ENCODE peak calls at places on chromosomes 7 and 10, in eight cellular contexts. N is brain microvascular endothelial cell, A is NT2/D1, G is heart left ventricle, K is neuronal stem cell, U is mesendoderm, D is IMR-90, I is mammary epithelial cell. R is an unnamed sample.

GRCh38 chr10:132263866-132264265 is 43.9 kb downstream of the STK32C start:
- DNase-seq in U (no peak), K (no peak), A (no peak), I (no peak), G (no peak), D (no peak), N (no peak), R (no peak)

GRCh38 chr7:48611993-48612392 is 312.4 kb upstream of the CDC14C start:
- DNase-seq in K (no peak), U (no peak), N (peak; percentile 34), D (no peak), G (no peak), I (peak; percentile 74), A (no peak), R (no peak)

GRCh38 chr10:93406367-93407145 is 75.6 kb downstream of the MYOF start:
- DNase-seq in U (peak; percentile 85), N (peak; percentile 41), D (peak; percentile 34), K (no peak), A (no peak), G (no peak), I (peak; percentile 45), R (no peak)

GRCh38 chr7:42180806-42181205 is 56.2 kb downstream of the GLI3 start:
- DNase-seq in I (no peak), D (peak; percentile 50), K (no peak), U (no peak), A (no peak), N (no peak), G (no peak), R (no peak)

GRCh38 chr7:69465262-69465661 is 133.0 kb upstream of the AUTS2 start:
- DNase-seq in D (no peak), I (no peak), K (no peak), G (no peak), N (no peak), A (no peak), U (no peak), R (no peak)

GRCh38 chr10:120327671-120328070 is 129.4 kb upstream of the PLPP4 start:
- DNase-seq in N (no peak), A (no peak), I (no peak), D (no peak), G (no peak), K (no peak), U (no peak), R (no peak)

GRCh38 chr10:44462338-44462914 is 77.5 kb upstream of the CXCL12 start:
- DNase-seq in A (no peak), D (no peak), G (no peak), U (no peak), K (no peak), N (no peak), I (no peak), R (no peak)

GRCh38 chr7:76089865-76090495 is 42.1 kb downstream of the MDH2 start:
- DNase-seq in G (no peak), U (no peak), I (no peak), A (no peak), N (no peak), D (no peak), K (no peak), R (no peak)

GRCh38 chr7:142250705-142251104 is 7.2 kb downstream of the PRSS58 start:
- DNase-seq in G (no peak), I (no peak), K (no peak), A (no peak), D (no peak), U (peak; percentile 86), N (no peak), R (no peak)

GRCh38 chr7:101954494-101954893 is 137.1 kb downstream of the CUX1 start:
- DNase-seq in A (no peak), U (no peak), N (no peak), D (no peak), K (no peak), G (no peak), I (no peak), R (no peak)

GRCh38 chr10:59878915-59879314 is 27.4 kb downstream of the CCDC6 start:
- DNase-seq in K (no peak), A (no peak), G (no peak), N (no peak), D (no peak), U (no peak), I (no peak), R (no peak)

GRCh38 chr10:95374597-95375209 is 83.9 kb upstream of the PDLIM1 start:
- DNase-seq in A (peak; percentile 70), K (peak; percentile 82), I (peak; percentile 68), U (peak; percentile 88), N (peak; percentile 53), D (peak; percentile 57), G (peak; percentile 83), R (peak; percentile 82)

GRCh38 chr10:95375418-95375817 is 84.6 kb upstream of the PDLIM1 start:
- DNase-seq in K (no peak), G (no peak), A (no peak), N (no peak), I (no peak), D (no peak), U (no peak), R (no peak)

GRCh38 chr10:95377950-95378349 is 87.1 kb upstream of the PDLIM1 start:
- DNase-seq in U (no peak), K (no peak), I (no peak), G (peak; percentile 23), A (no peak), D (no peak), N (no peak), R (no peak)

DNA sequence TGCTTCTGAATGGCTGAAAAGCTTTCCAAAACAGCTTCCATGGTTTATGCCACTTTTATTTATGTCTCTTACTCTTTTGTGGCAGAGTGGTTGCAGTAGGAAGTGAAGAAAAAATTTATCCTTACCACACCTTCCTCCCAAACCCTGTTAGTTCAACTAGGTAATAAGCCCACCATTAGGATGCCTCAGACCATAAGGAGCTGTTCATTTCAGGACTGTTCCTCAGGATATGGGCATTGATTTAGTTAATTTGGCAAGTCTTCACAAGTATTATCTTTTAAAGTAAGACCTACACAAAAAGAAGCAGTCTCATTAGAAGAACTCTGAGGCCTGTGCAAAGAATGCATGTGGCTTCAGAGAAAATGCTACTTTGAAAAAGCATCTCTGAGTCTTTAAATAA is 82.9 kb upstream of the PDLIM1 start:
- DNase-seq in A (no peak), K (no peak), I (no peak), N (no peak), U (no peak), G (no peak), D (no peak), R (no peak)
- H3K36me3 ChIP-seq in A (no peaks in the 10 kb centered on the region), K (peaks cover 2% of the 10 kb centered on the region), I (no peaks in the 10 kb centered on the region), N (no peaks in the 10 kb centered on the region), U (no peaks in the 10 kb centered on the region), G (peaks cover 78% of the 10 kb centered on the region), D (no peaks in the 10 kb centered on the region), R (no peaks in the 10 kb centered on the region)

GRCh38 chr10:101047961-101048892 is 13.6 kb upstream of the KAZALD1 start:
- DNase-seq in A (no peak), D (no peak), N (no peak), I (no peak), K (no peak), G (no peak), U (peak; percentile 71), R (no peak)

GRCh38 chr10:101047268-101047667 is 14.5 kb upstream of the KAZALD1 start:
- DNase-seq in I (no peak), N (no peak), G (no peak), D (no peak), K (no peak), A (no peak), U (no peak), R (no peak)

GRCh38 chr10:101044117-101044516 is 13.1 kb downstream of the SFXN3 start:
- DNase-seq in D (no peak), G (no peak), I (no peak), A (no peak), K (no peak), N (no peak), U (no peak), R (no peak)

GRCh38 chr10:101043356-101043707 is 12.3 kb downstream of the SFXN3 start:
- DNase-seq in U (no peak), K (no peak), N (no peak), I (no peak), D (no peak), G (no peak), A (no peak), R (no peak)

DNA sequence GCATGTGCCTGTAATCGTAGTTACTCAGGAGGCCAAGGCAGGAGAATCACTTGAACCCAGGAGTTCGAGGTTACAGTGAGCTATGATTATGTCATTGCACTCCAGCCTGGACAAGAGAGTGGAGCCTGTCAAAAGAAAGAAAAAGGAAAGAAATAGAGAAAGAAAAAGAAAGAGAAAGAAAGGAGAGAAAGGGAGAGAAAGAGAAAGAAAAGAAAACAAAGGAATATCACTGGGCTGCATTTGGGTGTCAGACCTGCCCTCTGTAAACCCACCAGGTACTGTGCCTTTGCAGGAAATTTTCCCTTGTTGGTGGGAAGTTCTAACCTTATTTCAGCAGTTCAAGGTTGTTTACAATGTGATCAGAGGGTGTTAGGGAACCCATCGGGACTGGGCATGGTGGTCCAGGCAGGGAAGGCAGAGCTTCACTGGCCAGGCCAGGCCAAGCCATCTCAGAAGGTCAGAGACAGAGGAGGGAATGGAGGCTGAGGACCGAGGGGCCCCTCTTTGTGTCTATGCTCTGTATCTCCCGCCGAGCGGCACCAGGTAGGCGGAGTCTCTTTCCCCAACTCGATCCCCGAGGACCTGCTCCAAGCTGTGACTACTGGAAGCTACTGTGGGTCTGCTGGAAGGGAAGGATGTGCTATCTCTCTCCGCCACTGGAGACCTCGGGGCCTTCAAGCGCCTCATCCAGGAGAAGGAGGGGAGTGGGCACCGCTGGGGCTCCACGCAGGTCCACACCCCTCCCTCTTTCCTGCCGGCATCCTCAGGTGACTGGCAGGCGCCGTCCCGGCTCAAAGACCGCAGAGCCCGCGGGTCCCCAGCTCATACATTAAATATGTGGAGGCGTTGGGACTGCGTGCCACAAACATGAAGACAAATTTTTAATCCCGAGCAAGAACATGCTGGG is 15.2 kb upstream of the KAZALD1 start:
- DNase-seq in A (no peak), G (no peak), K (no peak), N (no peak), D (peak; percentile 11), U (peak; percentile 53), I (no peak), R (no peak)
- H3K27me3 ChIP-seq in A (peaks cover 5% of the 10 kb centered on the region), G (peaks cover 48% of the 10 kb centered on the region), K (no peaks in the 10 kb centered on the region), N (peaks cover 28% of the 10 kb centered on the region), D (peaks cover 19% of the 10 kb centered on the region), U (peaks cover 45% of the 10 kb centered on the region), I (peaks cover 5% of the 10 kb centered on the region), R (peaks cover 39% of the 10 kb centered on the region)

GRCh38 chr7:50528266-50529092 is 36.7 kb downstream of the DDC start:
- DNase-seq in G (no peak), D (no peak), A (no peak), N (no peak), U (no peak), K (no peak), I (no peak), R (no peak)
- H3K36me3 ChIP-seq in G (no peaks in the 10 kb centered on the region), D (no peaks in the 10 kb centered on the region), A (no peaks in the 10 kb centered on the region), N (no peaks in the 10 kb centered on the region), U (no peaks in the 10 kb centered on the region), K (no peaks in the 10 kb centered on the region), I (no peaks in the 10 kb centered on the region), R (no peaks in the 10 kb centered on the region)

DNA sequence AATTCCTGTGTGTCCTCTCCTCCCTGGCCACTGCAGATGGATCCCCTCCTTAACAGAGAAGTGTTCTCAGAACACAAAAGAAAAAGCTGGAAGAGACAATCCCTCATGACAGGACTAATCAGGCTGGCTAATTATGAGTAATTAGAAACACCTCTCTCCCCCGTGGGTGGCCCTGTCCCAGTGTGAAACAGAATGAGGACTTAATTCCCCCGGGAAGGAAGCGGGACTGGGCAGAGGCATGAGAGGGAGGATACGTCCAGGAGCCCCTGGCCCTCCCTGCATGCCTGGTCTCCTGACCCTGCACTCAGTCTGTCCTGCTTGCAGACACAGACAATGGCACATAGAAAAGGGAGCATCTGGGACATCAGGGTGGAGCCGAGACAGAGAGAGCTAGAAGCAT is 7.6 kb upstream of the ADCYAP1R1 start:
- DNase-seq in N (no peak), K (no peak), G (no peak), U (no peak), D (no peak), A (no peak), I (no peak), R (no peak)
- H3K27me3 ChIP-seq in N (peaks cover 3% of the 10 kb centered on the region), K (peaks cover 2% of the 10 kb centered on the region), G (peaks cover 12% of the 10 kb centered on the region), U (no peaks in the 10 kb centered on the region), D (peaks cover 8% of the 10 kb centered on the region), A (peaks cover 4% of the 10 kb centered on the region), I (peaks cover 8% of the 10 kb centered on the region), R (no peaks in the 10 kb centered on the region)